ENCODE peak calls at places on chromosomes 3 and 15, in ten cellular contexts. L is activated CD4-positive, alpha-beta T cell treated with anti-CD3 and anti-CD28 coated beads, Interleukin-2, amount 50 U/mL, for 24 hours; Q is CD4-positive, alpha-beta T cell; D is cardiac fibroblast; G is T-helper 1 cell; H is ovary; K is H54; C is HTR-8/SVneo; E is HL-60; B is GM10248. U is an unnamed sample.

GRCh38 chr3:115146032-115146417 is 1.1 kb downstream of the ZBTB20 start:
- DNase-seq in B (peak), Q (peak), D (peak), L (peak), G (no peak), K (peak), C (peak), E (peak), H (no peak), U (peak)

GRCh38 chr3:49415931-49416601 is 3.8 kb downstream of the TCTA start:
- DNase-seq in D (no peak), C (no peak), Q (peak), K (no peak), B (peak), L (peak), G (peak), E (peak), H (no peak), U (no peak)

GRCh38 chr15:42102646-42103235 is 8.4 kb upstream of the PLA2G4D start:
- DNase-seq in G (no peak), L (no peak), Q (no peak), B (no peak), C (peak), H (no peak), K (peak), E (no peak), D (peak), U (no peak)

GRCh38 chr15:27408428-27408827 is 437.4 kb downstream of the GABRG3 start:
- DNase-seq in C (no peak), H (no peak), E (no peak), G (no peak), Q (no peak), D (no peak), K (no peak), L (no peak), B (no peak), U (no peak)

GRCh38 chr3:45343947-45344346 is 44.4 kb upstream of the LARS2 start:
- DNase-seq in H (no peak), K (peak), Q (no peak), G (no peak), B (no peak), C (no peak), E (peak), D (peak), L (no peak), U (no peak)

GRCh38 chr3:81437683-81438082 is 323.8 kb downstream of the GBE1 start:
- DNase-seq in E (no peak), C (no peak), L (no peak), K (no peak), B (no peak), D (no peak), H (no peak), Q (no peak), G (no peak), U (no peak)

GRCh38 chr3:125123455-125123854 is 67.7 kb upstream of the HEG1 start:
- DNase-seq in E (no peak), L (no peak), Q (no peak), K (no peak), B (no peak), H (no peak), G (no peak), D (peak), C (no peak), U (no peak)

GRCh38 chr15:80545078-80545477 is 140.9 kb downstream of the ARNT2 start:
- DNase-seq in C (no peak), E (no peak), L (no peak), Q (no peak), K (no peak), B (no peak), H (no peak), G (no peak), D (no peak), U (no peak)

GRCh38 chr3:116441652-116442051 is 3.6 kb downstream of the LSAMP start:
- DNase-seq in K (no peak), B (no peak), E (no peak), L (no peak), D (no peak), G (no peak), Q (no peak), C (no peak), H (no peak), U (no peak)

GRCh38 chr15:88255496-88256171 is 905 bp downstream of the NTRK3 start:
- DNase-seq in H (peak), G (no peak), B (no peak), Q (no peak), L (no peak), D (no peak), C (peak), E (no peak), K (no peak), U (no peak)

GRCh38 chr3:9889405-9889804 is 1.0 kb upstream of the JAGN1 start:
- DNase-seq in E (no peak), Q (no peak), G (no peak), K (no peak), B (no peak), C (no peak), L (no peak), D (no peak), H (no peak), U (no peak)

GRCh38 chr3:46890132-46890531 is 12.6 kb downstream of the PTH1R start:
- DNase-seq in C (no peak), E (no peak), D (no peak), B (no peak), K (no peak), L (no peak), Q (no peak), H (no peak), G (no peak), U (no peak)

GRCh38 chr3:12175844-12176453 is 17.2 kb upstream of the TIMP4 start:
- DNase-seq in D (peak), C (peak), B (peak), E (peak), Q (no peak), H (peak), L (no peak), K (no peak), G (no peak), U (no peak)

GRCh38 chr3:128051459-128051836 is 789 bp upstream of the SEC61A1 start:
- DNase-seq in H (no peak), K (no peak), L (no peak), C (peak), D (peak), E (peak), G (no peak), B (no peak), Q (no peak), U (no peak)

GRCh38 chr3:183539821-183540220 is 15.7 kb downstream of the KLHL6 start:
- DNase-seq in H (no peak), K (no peak), B (no peak), E (no peak), Q (no peak), D (peak), G (no peak), L (no peak), C (no peak), U (no peak)

GRCh38 chr3:194205675-194206133 is 69.8 kb downstream of the HES1 start:
- DNase-seq in K (no peak), L (peak), G (no peak), H (no peak), E (peak), D (no peak), C (no peak), B (no peak), Q (no peak), U (peak)